ENCODE peak calls at places on chromosome 1, in six cellular contexts. O is H9, X is mammary epithelial cell, D is Karpas-422, B is mesenchymal stem cell, A is IMR-90. T is an unnamed sample.

GRCh38 chr1:54324031-54324654 is 82.1 kb downstream of the SSBP3 start:
- DNase-seq in B (no peak), O (no peak), D (no peak), X (peak; percentile 70), A (peak; percentile 19), T (peak; percentile 55)

GRCh38 chr1:181159451-181160151 is 71.1 kb downstream of the IER5 start:
- DNase-seq in D (no peak), B (no peak), A (peak; percentile 55), X (peak; percentile 97), O (no peak), T (no peak)

GRCh38 chr1:115911298-115911697 is 65.0 kb upstream of the SLC22A15 start:
- DNase-seq in A (no peak), D (no peak), X (peak; percentile 26), B (no peak), O (no peak), T (no peak)

GRCh38 chr1:3992103-3992556 is 92.1 kb upstream of the C1orf174 start:
- DNase-seq in B (peak; percentile 0), O (no peak), A (peak; percentile 1), X (no peak), D (no peak), T (no peak)

GRCh38 chr1:78691995-78692747 is 42.5 kb downstream of the IFI44 start:
- DNase-seq in B (no peak), D (no peak), A (peak; percentile 65), X (peak; percentile 83), O (no peak), T (no peak)

GRCh38 chr1:172980971-172981370 is 69.8 kb downstream of the TNFSF18 start:
- DNase-seq in O (no peak), B (no peak), X (no peak), A (no peak), D (no peak), T (no peak)

GRCh38 chr1:30611741-30612309 is 111.6 kb downstream of the MATN1 start:
- DNase-seq in X (no peak), O (no peak), D (no peak), A (no peak), B (no peak), T (peak; percentile 57)

GRCh38 chr1:222390181-222390580 is 157.7 kb downstream of the HHIPL2 start:
- DNase-seq in X (no peak), A (peak; percentile 82), B (peak; percentile 21), O (no peak), D (no peak), T (no peak)

GRCh38 chr1:43936470-43937151 is 3.0 kb downstream of the ARTN start:
- DNase-seq in X (peak; percentile 31), D (no peak), O (peak; percentile 65), A (peak; percentile 16), B (peak; percentile 56), T (peak; percentile 80)

GRCh38 chr1:215905493-215906095 is 338.5 kb downstream of the KCTD3 start:
- DNase-seq in O (no peak), X (no peak), B (no peak), A (peak; percentile 55), D (no peak), T (no peak)

GRCh38 chr1:230515451-230516145 is 89.5 kb upstream of the PGBD5 start:
- DNase-seq in X (no peak), D (no peak), O (peak; percentile 43), B (no peak), A (no peak), T (peak; percentile 21)

GRCh38 chr1:92108631-92109030 is 28.5 kb downstream of the BTBD8 start:
- DNase-seq in B (no peak), A (no peak), O (no peak), D (no peak), X (no peak), T (no peak)

GRCh38 chr1:170071378-170071777 is 3.1 kb downstream of the KIFAP3 start:
- DNase-seq in B (no peak), X (no peak), O (no peak), A (no peak), D (no peak), T (no peak)

GRCh38 chr1:151146072-151146415 is 387 bp downstream of the SEMA6C start:
- DNase-seq in O (no peak), B (no peak), X (no peak), A (no peak), D (no peak), T (peak; percentile 37)

GRCh38 chr1:18417317-18418269 is 63.1 kb upstream of the KLHDC7A start:
- DNase-seq in O (no peak), B (no peak), X (no peak), D (no peak), A (no peak), T (no peak)

GRCh38 chr1:79497193-79497773 is 490.8 kb upstream of the ADGRL4 start:
- DNase-seq in B (peak; percentile 44), D (peak; percentile 73), A (peak; percentile 47), X (peak; percentile 6), O (no peak), T (peak; percentile 54)

GRCh38 chr1:245173446-245174178 is 18.8 kb downstream of the KIF26B start:
- DNase-seq in O (no peak), A (no peak), D (no peak), X (no peak), B (peak; percentile 24), T (no peak)

GRCh38 chr1:217272385-217272784 is 358.5 kb downstream of the GPATCH2 start:
- DNase-seq in B (peak; percentile 62), A (peak; percentile 84), D (no peak), X (peak; percentile 23), O (no peak), T (no peak)

GRCh38 chr1:36093919-36094318 is 5.2 kb downstream of the ADPRS start:
- DNase-seq in B (no peak), D (no peak), X (no peak), A (no peak), O (no peak), T (no peak)

GRCh38 chr1:206933333-206933945 is 11.7 kb upstream of the FCMR start:
- DNase-seq in A (no peak), X (no peak), O (peak; percentile 81), D (peak; percentile 67), B (no peak), T (peak; percentile 57)

DNA sequence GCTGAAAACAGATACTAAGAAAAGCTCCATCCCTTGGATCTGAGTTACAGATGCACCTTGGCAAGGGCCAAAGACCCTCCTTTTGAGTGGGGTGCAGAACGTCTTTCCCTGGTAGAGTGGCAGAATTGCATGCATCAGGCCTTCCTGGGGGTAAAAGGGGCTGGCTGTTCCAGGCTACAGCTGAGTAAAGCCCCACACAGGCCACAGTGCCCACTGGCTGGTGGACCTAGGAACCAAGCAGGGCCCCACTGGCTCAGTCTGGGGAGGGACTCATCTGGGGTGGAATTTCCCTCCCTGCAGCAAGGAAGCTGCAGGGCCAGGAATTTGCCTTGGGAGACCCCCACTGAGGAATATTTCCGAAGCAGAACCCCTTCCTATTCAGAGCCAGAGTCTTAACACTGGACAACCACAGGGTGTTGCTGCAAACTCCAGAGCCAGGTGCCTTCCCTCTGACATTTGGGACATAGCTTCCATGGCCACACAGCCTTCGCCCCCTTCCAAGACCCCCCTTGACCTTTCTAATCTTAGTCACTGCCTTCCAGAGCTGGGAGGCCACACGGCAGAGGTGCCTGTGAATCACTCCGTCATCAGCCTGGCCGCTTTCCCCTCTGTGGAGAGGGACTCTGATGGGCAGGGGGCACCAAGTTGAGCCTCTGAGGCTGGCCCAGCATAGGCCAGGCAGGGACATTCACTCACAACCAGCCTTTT is 52.5 kb downstream of the LACTBL1 start:
- DNase-seq in D (no peak), B (no peak), A (no peak), X (no peak), O (no peak), T (peak; percentile 26)
- H3K4me2 ChIP-seq in D (no peak overlapping the region), B (no peak overlapping the region), A (no peak overlapping the region), X (no peak overlapping the region), O (no peak overlapping the region), T (no peak overlapping the region)

DNA sequence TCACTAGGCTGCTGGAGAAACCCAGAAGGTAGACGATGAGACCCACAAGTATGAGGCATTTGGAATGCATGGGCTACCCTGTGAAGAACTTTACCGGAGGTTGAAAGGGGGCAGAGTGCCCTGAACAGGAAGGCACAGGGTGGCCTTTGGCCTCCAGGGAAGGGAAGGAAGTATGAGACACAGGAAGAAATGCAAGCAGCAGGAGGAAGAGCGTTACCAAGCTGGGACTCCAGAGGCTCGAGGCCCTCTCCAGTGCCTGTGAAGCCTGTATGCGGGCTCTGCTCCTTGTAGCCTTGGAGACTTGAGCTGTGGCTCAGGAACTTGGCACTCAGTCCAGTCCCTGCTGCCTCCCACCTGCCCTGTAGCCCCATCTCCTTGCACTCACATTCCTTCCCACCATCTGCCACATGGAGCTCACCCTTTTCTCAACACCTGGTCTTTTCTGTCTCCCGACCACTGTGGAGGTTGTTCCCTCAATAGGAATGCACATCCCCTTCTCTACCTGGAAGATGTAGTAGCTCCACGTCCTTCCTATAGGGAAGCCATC is 33.5 kb upstream of the RNF19B start:
- DNase-seq in D (no peak), B (no peak), X (no peak), A (no peak), O (no peak), T (no peak)
- H3K27ac ChIP-seq in D (peak overlapping the region; percentile 60), B (no peak overlapping the region), X (no peak overlapping the region), A (peak overlapping the region; percentile 9), O (no peak overlapping the region), T (no peak overlapping the region)

DNA sequence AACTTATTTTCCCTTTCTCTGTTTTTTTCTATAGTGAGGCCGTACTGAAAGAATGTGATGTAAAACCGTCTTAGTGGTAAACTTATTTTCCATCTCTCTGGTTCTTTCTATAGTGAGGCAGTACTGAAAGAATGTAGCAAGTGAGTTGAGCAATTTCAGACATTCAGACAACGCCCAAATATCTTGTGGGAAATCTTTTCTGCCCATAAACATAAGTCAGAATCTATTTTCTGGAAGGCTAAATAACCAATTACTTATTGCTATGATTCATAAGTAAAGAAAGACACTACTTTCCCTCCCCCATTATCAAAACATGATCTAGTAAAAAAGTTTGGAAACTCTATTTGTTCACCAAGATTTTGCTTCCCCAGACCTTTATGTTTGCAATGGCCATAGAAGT is 18.8 kb upstream of the SCCPDH start:
- DNase-seq in O (no peak), X (peak; percentile 91), A (peak; percentile 96), D (peak; percentile 16), B (peak; percentile 91), T (no peak)
- H3K4me2 ChIP-seq in O (no peak overlapping the region), X (no peak overlapping the region), A (peak overlapping the region; percentile 68), D (no peak overlapping the region), B (no peak overlapping the region), T (no peak overlapping the region)

GRCh38 chr1:234595899-234596298 is 14.1 kb downstream of the IRF2BP2 start:
- DNase-seq in X (no peak), D (no peak), O (no peak), A (no peak), B (no peak), T (no peak)

GRCh38 chr1:234599617-234600417 is 10.2 kb downstream of the IRF2BP2 start:
- DNase-seq in A (peak; percentile 82), X (peak; percentile 87), B (peak; percentile 92), O (peak; percentile 81), D (peak; percentile 89), T (peak; percentile 96)

GRCh38 chr1:234598974-234599616 is 10.9 kb downstream of the IRF2BP2 start:
- DNase-seq in D (no peak), A (no peak), O (no peak), X (no peak), B (peak; percentile 54), T (no peak)

GRCh38 chr1:234600418-234601216 is 9.4 kb downstream of the IRF2BP2 start:
- DNase-seq in A (no peak), X (peak; percentile 35), O (no peak), D (peak; percentile 56), B (peak; percentile 49), T (no peak)

DNA sequence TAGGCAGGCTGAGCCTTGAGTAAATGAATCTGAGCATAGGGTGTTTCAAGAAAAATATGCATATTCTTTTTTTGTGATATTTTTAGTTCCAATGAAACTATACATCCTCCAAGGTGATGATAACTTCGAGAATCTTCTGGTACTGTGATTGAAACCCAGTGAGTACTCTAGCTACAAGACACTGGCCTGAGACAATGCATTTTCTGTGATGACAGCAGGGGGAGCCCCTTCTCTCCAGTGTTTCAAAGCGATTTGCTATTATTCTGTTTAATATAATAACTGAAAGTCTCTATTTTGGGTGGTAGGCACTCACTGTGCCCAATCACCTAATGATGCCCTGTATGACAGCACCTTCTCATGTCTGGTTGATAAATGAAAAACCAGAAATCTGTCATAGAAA is 12.1 kb downstream of the IRF2BP2 start:
- DNase-seq in X (peak; percentile 51), A (peak; percentile 66), D (peak; percentile 88), B (peak; percentile 68), O (no peak), T (peak; percentile 56)
- H3K27ac ChIP-seq in X (no peak overlapping the region), A (no peak overlapping the region), D (no peak overlapping the region), B (no peak overlapping the region), O (no peak overlapping the region), T (no peak overlapping the region)

T was measured in neural progenitor cell.